ENCODE peak calls at places on chromosomes 5 and 9, in seven cellular contexts. N, L, X, R, P, T and W are unnamed samples.

GRCh38 chr5:93076096-93076495 is 504.9 kb downstream of the NR2F1-AS1 start:
- DNase-seq in N (no peak), P (no peak), L (no peak), T (no peak), R (no peak), X (no peak), W (no peak)

GRCh38 chr9:5799314-5799713 is 33.6 kb downstream of the ERMP1 start:
- DNase-seq in N (peak), L (peak), R (no peak), T (no peak), X (peak), P (peak), W (peak)

GRCh38 chr5:107331312-107331711 is 339.4 kb downstream of the EFNA5 start:
- DNase-seq in N (no peak), L (no peak), X (no peak), R (no peak), T (no peak), P (no peak), W (no peak)

GRCh38 chr9:134268308-134268724 is 57.9 kb upstream of the RXRA start:
- DNase-seq in L (no peak), X (no peak), T (no peak), N (no peak), R (no peak), P (no peak), W (no peak)

GRCh38 chr9:91246842-91247241 is 114.9 kb downstream of the AUH start:
- DNase-seq in T (no peak), L (no peak), P (no peak), N (no peak), R (no peak), X (no peak), W (no peak)

GRCh38 chr5:18236386-18236785 is 602.1 kb downstream of the TAF11L14 start:
- DNase-seq in R (no peak), N (peak), L (no peak), P (no peak), X (no peak), T (no peak), W (no peak)

GRCh38 chr5:107786424-107786823 is 115.7 kb upstream of the EFNA5 start:
- DNase-seq in X (no peak), L (no peak), N (no peak), R (no peak), T (no peak), P (no peak), W (no peak)

GRCh38 chr5:23025604-23026003 is 172.5 kb upstream of the CDH12 start:
- DNase-seq in L (no peak), P (no peak), T (no peak), X (no peak), N (no peak), R (no peak), W (no peak)